ENCODE peak calls at places on chromosomes 16 and 17, in six cellular contexts. One of them, this sample, is unnamed.

GRCh38 chr16:20899503-20900298 is 457 bp downstream of the DCUN1D3 start:
- DNase-seq in heart left ventricle: no peak
- DNase-seq in anterior cingulate cortex: no peak
- DNase-seq in suprapubic skin: peak
- DNase-seq in stimulated activated CD4-positive, alpha-beta T cell treated with anti-CD3 and anti-CD28 coated beads, Interleukin-15, amount 100 ng/mL, for 48 hours: no peak
- DNase-seq in NCI-H1105: no peak
- DNase-seq in this sample: no peak

GRCh38 chr17:50304781-50305404 is 30.6 kb downstream of the TMEM92 start:
- DNase-seq in NCI-H1105: no peak
- DNase-seq in anterior cingulate cortex: no peak
- DNase-seq in heart left ventricle: no peak
- DNase-seq in stimulated activated CD4-positive, alpha-beta T cell treated with anti-CD3 and anti-CD28 coated beads, Interleukin-15, amount 100 ng/mL, for 48 hours: no peak
- DNase-seq in suprapubic skin: no peak
- DNase-seq in this sample: no peak

GRCh38 chr17:19551148-19551547 is 17.5 kb downstream of the SLC47A1 start:
- DNase-seq in anterior cingulate cortex: no peak
- DNase-seq in stimulated activated CD4-positive, alpha-beta T cell treated with anti-CD3 and anti-CD28 coated beads, Interleukin-15, amount 100 ng/mL, for 48 hours: no peak
- DNase-seq in heart left ventricle: no peak
- DNase-seq in suprapubic skin: no peak
- DNase-seq in NCI-H1105: no peak
- DNase-seq in this sample: no peak

GRCh38 chr16:66899945-66900688 is 18.6 kb downstream of the CDH16 start:
- DNase-seq in NCI-H1105: peak
- DNase-seq in heart left ventricle: peak
- DNase-seq in suprapubic skin: no peak
- DNase-seq in anterior cingulate cortex: no peak
- DNase-seq in stimulated activated CD4-positive, alpha-beta T cell treated with anti-CD3 and anti-CD28 coated beads, Interleukin-15, amount 100 ng/mL, for 48 hours: no peak
- DNase-seq in this sample: no peak

GRCh38 chr17:21214777-21215541 is 998 bp upstream of the TMEM11 start:
- DNase-seq in suprapubic skin: no peak
- DNase-seq in stimulated activated CD4-positive, alpha-beta T cell treated with anti-CD3 and anti-CD28 coated beads, Interleukin-15, amount 100 ng/mL, for 48 hours: peak
- DNase-seq in anterior cingulate cortex: no peak
- DNase-seq in NCI-H1105: no peak
- DNase-seq in heart left ventricle: no peak
- DNase-seq in this sample: no peak

GRCh38 chr17:52827526-52827925 is 669.0 kb upstream of the CA10 start:
- DNase-seq in stimulated activated CD4-positive, alpha-beta T cell treated with anti-CD3 and anti-CD28 coated beads, Interleukin-15, amount 100 ng/mL, for 48 hours: no peak
- DNase-seq in NCI-H1105: no peak
- DNase-seq in heart left ventricle: no peak
- DNase-seq in suprapubic skin: no peak
- DNase-seq in anterior cingulate cortex: no peak
- DNase-seq in this sample: no peak

GRCh38 chr16:77335652-77336234 is 99.1 kb downstream of the ADAMTS18 start:
- DNase-seq in NCI-H1105: no peak
- DNase-seq in suprapubic skin: no peak
- DNase-seq in heart left ventricle: no peak
- DNase-seq in stimulated activated CD4-positive, alpha-beta T cell treated with anti-CD3 and anti-CD28 coated beads, Interleukin-15, amount 100 ng/mL, for 48 hours: no peak
- DNase-seq in anterior cingulate cortex: no peak
- DNase-seq in this sample: peak

GRCh38 chr17:43211123-43211479 is 574 bp upstream of the TMEM106A start:
- DNase-seq in anterior cingulate cortex: no peak
- DNase-seq in stimulated activated CD4-positive, alpha-beta T cell treated with anti-CD3 and anti-CD28 coated beads, Interleukin-15, amount 100 ng/mL, for 48 hours: no peak
- DNase-seq in suprapubic skin: no peak
- DNase-seq in NCI-H1105: no peak
- DNase-seq in heart left ventricle: no peak
- DNase-seq in this sample: no peak

GRCh38 chr17:50825188-50825587 is 10.2 kb upstream of the WFIKKN2 start:
- DNase-seq in stimulated activated CD4-positive, alpha-beta T cell treated with anti-CD3 and anti-CD28 coated beads, Interleukin-15, amount 100 ng/mL, for 48 hours: no peak
- DNase-seq in suprapubic skin: no peak
- DNase-seq in anterior cingulate cortex: no peak
- DNase-seq in heart left ventricle: no peak
- DNase-seq in NCI-H1105: no peak
- DNase-seq in this sample: no peak

GRCh38 chr17:37490638-37491614 is 1.2 kb downstream of the DUSP14 start:
- DNase-seq in anterior cingulate cortex: no peak
- DNase-seq in suprapubic skin: no peak
- DNase-seq in NCI-H1105: no peak
- DNase-seq in heart left ventricle: peak
- DNase-seq in stimulated activated CD4-positive, alpha-beta T cell treated with anti-CD3 and anti-CD28 coated beads, Interleukin-15, amount 100 ng/mL, for 48 hours: no peak
- DNase-seq in this sample: no peak

GRCh38 chr16:13392341-13392740 is 490.9 kb downstream of the SHISA9 start:
- DNase-seq in stimulated activated CD4-positive, alpha-beta T cell treated with anti-CD3 and anti-CD28 coated beads, Interleukin-15, amount 100 ng/mL, for 48 hours: no peak
- DNase-seq in NCI-H1105: no peak
- DNase-seq in heart left ventricle: no peak
- DNase-seq in anterior cingulate cortex: no peak
- DNase-seq in suprapubic skin: no peak
- DNase-seq in this sample: no peak

GRCh38 chr16:19831678-19832077 is 53.0 kb downstream of the GPRC5B start:
- DNase-seq in suprapubic skin: no peak
- DNase-seq in heart left ventricle: no peak
- DNase-seq in stimulated activated CD4-positive, alpha-beta T cell treated with anti-CD3 and anti-CD28 coated beads, Interleukin-15, amount 100 ng/mL, for 48 hours: no peak
- DNase-seq in NCI-H1105: no peak
- DNase-seq in anterior cingulate cortex: no peak
- DNase-seq in this sample: no peak

GRCh38 chr17:40323731-40324650 is 15.0 kb downstream of the RARA start:
- DNase-seq in NCI-H1105: no peak
- DNase-seq in suprapubic skin: peak
- DNase-seq in anterior cingulate cortex: no peak
- DNase-seq in stimulated activated CD4-positive, alpha-beta T cell treated with anti-CD3 and anti-CD28 coated beads, Interleukin-15, amount 100 ng/mL, for 48 hours: no peak
- DNase-seq in heart left ventricle: peak
- DNase-seq in this sample: no peak